ENCODE peak calls at places on chromosome 18, in nine cellular contexts. O is mammary epithelial cell, F is body of pancreas, Y is AG04449, K is Panc1, Z is colonic mucosa, U is fibroblast of pulmonary artery, M is brain microvascular endothelial cell, S is kidney. J is an unnamed sample.

GRCh38 chr18:79519751-79520472 is 124.2 kb downstream of the NFATC1 start:
- DNase-seq in Y (no peak), U (peak; percentile 42), S (peak; percentile 63), K (no peak), M (no peak), F (peak; percentile 4), Z (peak; percentile 15), O (no peak), J (no peak)

GRCh38 chr18:52339891-52340371 is at the start of gene DCC:
- DNase-seq in F (peak; percentile 54), S (peak; percentile 43), Y (peak; percentile 46), M (peak; percentile 36), U (peak; percentile 61), K (no peak), Z (peak; percentile 24), O (peak; percentile 53), J (peak; percentile 62)

GRCh38 chr18:8952796-8953760 is 149.4 kb upstream of the NDUFV2 start:
- DNase-seq in U (peak; percentile 88), K (no peak), F (no peak), M (peak; percentile 71), O (peak; percentile 27), S (no peak), Y (peak; percentile 86), Z (no peak), J (peak; percentile 100)

GRCh38 chr18:46660955-46661749 is 4.1 kb upstream of the LOXHD1 start:
- DNase-seq in U (peak; percentile 31), S (no peak), O (no peak), M (no peak), Z (no peak), Y (no peak), K (no peak), F (no peak), J (peak; percentile 41)

GRCh38 chr18:23593720-23594119 is 7.4 kb upstream of the NPC1 start:
- DNase-seq in K (peak; percentile 65), S (no peak), M (peak; percentile 69), F (no peak), Z (no peak), Y (peak; percentile 79), U (peak; percentile 87), O (peak; percentile 93), J (peak; percentile 92)

GRCh38 chr18:63892544-63892943 is 5.0 kb downstream of the SERPINB2 start:
- DNase-seq in O (no peak), U (no peak), M (no peak), F (no peak), Y (no peak), S (no peak), Z (no peak), K (no peak), J (peak; percentile 13)

GRCh38 chr18:41870191-41870590 is 84.8 kb upstream of the PIK3C3 start:
- DNase-seq in U (no peak), K (no peak), O (peak; percentile 53), Z (no peak), S (no peak), M (no peak), F (no peak), Y (no peak), J (no peak)

GRCh38 chr18:69138088-69138487 is 262.6 kb upstream of the DOK6 start:
- DNase-seq in K (no peak), Y (no peak), U (no peak), M (no peak), S (no peak), Z (no peak), O (no peak), F (no peak), J (no peak)

GRCh38 chr18:22015156-22015555 is 154.2 kb upstream of the GATA6 start:
- DNase-seq in Y (no peak), K (no peak), M (no peak), Z (no peak), F (no peak), U (no peak), S (no peak), O (peak; percentile 29), J (no peak)

GRCh38 chr18:70384181-70384790 is 95.4 kb downstream of the SOCS6 start:
- DNase-seq in K (peak; percentile 73), M (peak; percentile 83), Y (peak; percentile 40), Z (peak; percentile 35), U (peak; percentile 43), S (no peak), F (no peak), O (peak; percentile 99), J (peak; percentile 84)

GRCh38 chr18:22457552-22457951 is 39.8 kb upstream of the CTAGE1 start:
- DNase-seq in S (no peak), F (no peak), O (no peak), Z (no peak), K (no peak), Y (no peak), U (no peak), M (no peak), J (no peak)

GRCh38 chr18:79988079-79988924 is at the start of gene TXNL4A:
- DNase-seq in K (peak; percentile 52), M (peak; percentile 75), U (peak; percentile 89), Y (no peak), S (peak; percentile 95), F (peak; percentile 88), O (peak; percentile 81), Z (peak; percentile 85), J (peak; percentile 86)

GRCh38 chr18:23243178-23243577 is 107.9 kb downstream of the CABLES1 start:
- DNase-seq in F (no peak), S (no peak), O (no peak), U (no peak), Z (no peak), K (no peak), Y (no peak), M (no peak), J (no peak)

GRCh38 chr18:46751882-46752281 is 5.0 kb downstream of the ST8SIA5 start:
- DNase-seq in U (no peak), M (no peak), Z (no peak), S (no peak), Y (no peak), O (peak; percentile 27), F (no peak), K (no peak), J (no peak)

GRCh38 chr18:48951448-48952286 is 902 bp upstream of the SMAD7 start:
- DNase-seq in K (no peak), Z (peak; percentile 83), Y (no peak), S (peak; percentile 97), M (peak; percentile 79), O (peak; percentile 87), F (peak; percentile 88), U (peak; percentile 92), J (peak; percentile 93)
- TF ChIP-seq CTCF in K (peak; percentile 22), Z (no peak), Y (peak; percentile 48), S (no peak), M (no peak), O (peak; percentile 34), F (no peak), U (no peak), J (no peak)

DNA sequence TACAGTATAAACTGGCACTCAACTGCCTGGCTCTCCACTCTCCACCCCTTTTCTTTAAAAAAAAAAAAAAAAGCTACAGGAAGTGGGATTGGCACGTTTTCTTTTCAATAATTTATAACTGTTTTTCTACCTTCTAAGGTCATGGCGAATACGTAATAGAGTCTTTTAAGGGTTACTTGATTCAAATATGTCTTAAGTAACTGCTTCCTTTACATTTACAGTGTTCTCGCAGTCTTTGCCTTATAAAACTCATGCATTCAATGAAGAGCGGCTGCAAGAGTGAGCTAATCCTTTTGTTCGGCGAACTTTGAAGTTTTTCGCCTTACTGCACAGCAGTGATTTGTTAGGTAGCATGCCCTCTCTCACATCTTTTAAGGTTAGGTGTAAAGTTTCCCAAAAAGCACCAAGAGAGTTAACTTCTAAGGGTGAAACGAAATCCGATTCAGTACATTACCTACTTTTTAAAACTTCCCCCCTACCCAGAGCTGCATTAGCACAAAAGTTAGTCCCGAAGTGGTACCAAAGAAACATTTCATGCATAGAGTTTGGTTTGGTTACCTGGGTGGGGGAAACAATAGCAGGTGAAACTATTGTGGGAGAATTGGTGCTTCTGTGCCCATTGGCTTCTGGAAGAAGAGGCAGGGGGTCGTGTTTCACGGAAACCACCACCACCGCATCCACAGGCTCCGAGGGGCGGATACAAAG is 2.0 kb downstream of the KCTD1 start:
- DNase-seq in O (peak; percentile 60), K (no peak), F (no peak), Y (no peak), U (peak; percentile 19), Z (no peak), S (no peak), M (no peak), J (no peak)
- H3K4me3 ChIP-seq in O (peak overlapping the region; percentile 89), K (peak overlapping the region; percentile 77), F (no peak overlapping the region), Y (peak overlapping the region; percentile 32), U (peak overlapping the region; percentile 38), Z (no peak overlapping the region), S (peak overlapping the region; percentile 60), M (peak overlapping the region; percentile 71), J (no peak overlapping the region)

GRCh38 chr18:48949606-48950535 is 894 bp downstream of the SMAD7 start:
- DNase-seq in Z (peak; percentile 61), O (peak; percentile 60), M (no peak), U (peak; percentile 45), Y (no peak), S (peak; percentile 82), F (peak; percentile 47), K (no peak), J (no peak)
- TF ChIP-seq CTCF in Z (no peak), O (peak; percentile 15), M (peak; percentile 33), U (no peak), Y (peak; percentile 30), S (no peak), F (no peak), K (no peak), J (peak; percentile 7)

GRCh38 chr18:35143615-35144596 is 96.9 kb upstream of the ZNF397 start:
- DNase-seq in F (peak; percentile 64), U (peak; percentile 76), O (peak; percentile 27), Z (peak; percentile 64), S (no peak), Y (no peak), K (peak; percentile 30), M (peak; percentile 54), J (peak; percentile 56)
- H3K4me3 ChIP-seq in F (no peak overlapping the region), U (no peak overlapping the region), O (no peak overlapping the region), Z (no peak overlapping the region), S (no peak overlapping the region), Y (no peak overlapping the region), K (no peak overlapping the region), M (no peak overlapping the region), J (no peak overlapping the region)

DNA sequence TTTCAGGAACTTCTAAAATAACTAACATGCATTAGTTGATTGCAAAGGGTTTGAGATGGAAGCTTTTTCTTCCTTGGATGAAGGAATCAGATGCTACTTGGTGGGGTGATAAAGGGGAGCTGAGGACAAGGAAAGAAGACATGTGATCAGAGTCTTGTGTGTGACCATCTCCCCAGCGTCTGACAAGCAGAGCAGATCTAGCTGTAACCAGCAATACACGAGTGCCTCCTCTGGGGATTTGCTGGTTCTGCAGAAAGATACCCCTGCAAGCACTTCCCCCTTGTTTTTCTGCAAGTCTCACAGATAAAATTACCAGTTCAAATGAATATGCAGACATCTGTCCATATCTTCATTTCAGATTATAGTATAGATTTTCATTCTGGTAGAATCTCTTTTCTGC is 2.7 kb downstream of the CDH7 start:
- DNase-seq in U (peak; percentile 1), F (no peak), O (no peak), Y (no peak), M (no peak), Z (peak; percentile 23), S (no peak), K (peak; percentile 18), J (no peak)
- TF ChIP-seq CTCF in U (peak; percentile 5), F (no peak), O (peak; percentile 25), Y (no peak), M (peak; percentile 75), Z (no peak), S (no peak), K (peak; percentile 49), J (no peak)

J was measured in AG10803.